ENCODE peak calls at places on chromosomes 5 and 9, in six cellular contexts. O, W, U, P, G and N are unnamed samples. For H3K36me3, the result is how much of the 10 kb centered on the place peaks cover.

GRCh38 chr9:34578241-34579096 is 11.1 kb downstream of the CNTFR start:
- DNase-seq in O (peak), W (peak), U (no peak), P (no peak), G (no peak), N (peak)

GRCh38 chr5:7586499-7586898 is 190.6 kb downstream of the ADCY2 start:
- DNase-seq in O (no peak), W (no peak), U (no peak), P (no peak), G (no peak), N (no peak)

GRCh38 chr9:118230319-118230718 is 526.1 kb downstream of the TLR4 start:
- DNase-seq in O (no peak), W (no peak), U (no peak), P (no peak), G (no peak), N (no peak)

GRCh38 chr9:133770076-133770777 is 32.1 kb upstream of the SARDH start:
- DNase-seq in O (no peak), W (peak), U (no peak), P (peak), G (peak), N (peak)

GRCh38 chr5:138955013-138955660 is 80.0 kb upstream of the LRRTM2 start:
- DNase-seq in O (no peak), W (no peak), U (no peak), P (no peak), G (peak), N (no peak)

GRCh38 chr5:111667128-111667756 is 89.8 kb downstream of the NREP start:
- DNase-seq in O (no peak), W (no peak), U (no peak), P (no peak), G (no peak), N (no peak)

GRCh38 chr5:105640328-105640727 is 2030.4 kb downstream of the EFNA5 start:
- DNase-seq in O (no peak), W (no peak), U (no peak), P (no peak), G (no peak), N (no peak)

GRCh38 chr9:86859056-86859455 is 88.2 kb downstream of the GAS1 start:
- DNase-seq in O (no peak), W (no peak), U (no peak), P (no peak), G (no peak), N (no peak)

GRCh38 chr9:72065076-72065475 is 4.7 kb upstream of the C9orf57 start:
- DNase-seq in O (no peak), W (no peak), U (no peak), P (no peak), G (no peak), N (no peak)

GRCh38 chr9:135450956-135451355 is 28.6 kb upstream of the PPP1R26 start:
- DNase-seq in O (no peak), W (no peak), U (no peak), P (no peak), G (no peak), N (no peak)

GRCh38 chr9:36382484-36382883 is 17.6 kb downstream of the RNF38 start:
- DNase-seq in O (peak), W (no peak), U (no peak), P (no peak), G (no peak), N (no peak)

GRCh38 chr9:76895186-76895585 is 10.7 kb downstream of the PRUNE2 start:
- DNase-seq in O (no peak), W (no peak), U (no peak), P (no peak), G (no peak), N (no peak)

GRCh38 chr9:127136081-127136879 is 13.8 kb upstream of the ANGPTL2 start:
- DNase-seq in O (no peak), W (peak), U (no peak), P (no peak), G (no peak), N (peak)

GRCh38 chr5:172524573-172525021 is 70.3 kb upstream of the SH3PXD2B start:
- DNase-seq in O (no peak), W (no peak), U (no peak), P (no peak), G (no peak), N (peak)

GRCh38 chr5:73649926-73650325 is 23.9 kb downstream of the ARHGEF28 start:
- DNase-seq in O (no peak), W (no peak), U (no peak), P (no peak), G (no peak), N (no peak)

GRCh38 chr9:91162784-91163440 is 198.8 kb downstream of the AUH start:
- DNase-seq in O (no peak), W (no peak), U (peak), P (peak), G (peak), N (peak)

GRCh38 chr9:105405514-105406131 is 42.2 kb upstream of the FSD1L start:
- DNase-seq in O (no peak), W (no peak), U (peak), P (no peak), G (no peak), N (no peak)

GRCh38 chr5:179345179-179345428 is 157 bp downstream of the ADAMTS2 start:
- DNase-seq in O (no peak), W (no peak), U (no peak), P (no peak), G (no peak), N (no peak)

GRCh38 chr9:2570615-2571479 is 50.7 kb upstream of the VLDLR start:
- DNase-seq in O (no peak), W (peak), U (peak), P (peak), G (peak), N (no peak)

GRCh38 chr5:75712091-75712490 is 5.1 kb downstream of the POC5 start:
- DNase-seq in O (no peak), W (no peak), U (no peak), P (no peak), G (no peak), N (no peak)
- H3K36me3 ChIP-seq in O (under half), W (under half), U (under half), P (under half), G (under half), N (under half)

GRCh38 chr9:96034553-96035122 is 159.1 kb downstream of the ERCC6L2 start:
- DNase-seq in O (no peak), W (no peak), U (no peak), P (no peak), G (no peak), N (no peak)

GRCh38 chr9:96029722-96030515 is 154.4 kb downstream of the ERCC6L2 start:
- DNase-seq in O (no peak), W (no peak), U (no peak), P (peak), G (no peak), N (no peak)

GRCh38 chr9:96033896-96034295 is 158.4 kb downstream of the ERCC6L2 start:
- DNase-seq in O (no peak), W (no peak), U (no peak), P (no peak), G (no peak), N (no peak)

GRCh38 chr9:96031366-96031824 is 155.9 kb downstream of the ERCC6L2 start:
- DNase-seq in O (no peak), W (peak), U (no peak), P (peak), G (peak), N (no peak)

GRCh38 chr9:96031962-96032534 is 156.6 kb downstream of the ERCC6L2 start:
- DNase-seq in O (no peak), W (no peak), U (no peak), P (no peak), G (no peak), N (no peak)
- H3K36me3 ChIP-seq in O (under half), W (under half), U (under half), P (under half), G (under half), N (under half)

GRCh38 chr5:50717615-50718014 is 51.2 kb downstream of the PARP8 start:
- DNase-seq in O (no peak), W (no peak), U (no peak), P (no peak), G (no peak), N (no peak)
- H3K36me3 ChIP-seq in O (under half), W (under half), U (under half), P (under half), G (under half), N (under half)

GRCh38 chr5:134560698-134561097 is 35.2 kb downstream of the JADE2 start:
- DNase-seq in O (no peak), W (peak), U (no peak), P (no peak), G (no peak), N (no peak)

GRCh38 chr5:134559672-134560071 is 34.2 kb downstream of the JADE2 start:
- DNase-seq in O (no peak), W (no peak), U (no peak), P (no peak), G (no peak), N (no peak)

GRCh38 chr5:134563962-134564361 is 38.5 kb downstream of the JADE2 start:
- DNase-seq in O (no peak), W (no peak), U (no peak), P (no peak), G (no peak), N (no peak)

GRCh38 chr5:134564396-134564795 is 38.9 kb downstream of the JADE2 start:
- DNase-seq in O (no peak), W (no peak), U (no peak), P (no peak), G (no peak), N (no peak)

DNA sequence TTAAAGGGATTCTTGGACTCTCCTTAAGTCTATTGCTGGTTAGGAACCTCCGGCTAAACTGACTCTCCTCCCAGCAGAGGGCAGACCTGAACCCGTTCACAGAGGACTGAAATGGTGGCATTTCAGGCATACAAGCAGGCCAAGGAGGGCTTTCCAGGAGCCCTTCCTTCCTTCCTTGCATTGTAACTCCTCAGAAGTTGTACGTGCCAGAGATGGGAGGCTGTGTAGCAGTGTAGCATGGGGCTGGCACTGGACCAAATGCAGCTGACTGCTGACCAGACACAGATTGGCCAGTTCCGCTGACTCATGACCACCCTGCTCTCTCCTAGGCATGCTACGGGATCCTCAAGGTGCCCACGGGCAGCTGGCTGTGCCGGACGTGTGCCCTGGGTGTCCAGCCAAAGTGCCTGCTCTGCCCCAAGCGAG is 36.4 kb downstream of the JADE2 start:
- DNase-seq in O (peak), W (peak), U (no peak), P (peak), G (no peak), N (peak)
- H3K36me3 ChIP-seq in O (under half), W (under half), U (half or more), P (under half), G (half or more), N (under half)

GRCh38 chr9:107299437-107299836 is 16.4 kb downstream of the RAD23B start:
- DNase-seq in O (no peak), W (no peak), U (no peak), P (no peak), G (no peak), N (no peak)
- H3K36me3 ChIP-seq in O (under half), W (under half), U (under half), P (under half), G (under half), N (half or more)

GRCh38 chr5:90518666-90519065 is 10.7 kb downstream of the LYSMD3 start:
- DNase-seq in O (no peak), W (no peak), U (no peak), P (no peak), G (no peak), N (no peak)
- H3K36me3 ChIP-seq in O (under half), W (under half), U (under half), P (under half), G (under half), N (half or more)